ENCODE peak calls at places on chromosomes 5 and 9, in eight cellular contexts. G, O, C, I, Q, U, P and M are unnamed samples.
A peak's percentile ranks its signal among the peaks of the same experiment; 100 is the strongest.

GRCh38 chr9:13744233-13744954 is 464.9 kb upstream of the MPDZ start:
- DNase-seq in G (no peak), O (peak; percentile 65), C (no peak), I (no peak), Q (no peak), U (no peak), P (peak; percentile 49), M (no peak)

GRCh38 chr9:132645306-132645705 is 24.5 kb downstream of the DDX31 start:
- DNase-seq in G (no peak), O (no peak), C (no peak), I (no peak), Q (no peak), U (no peak), P (no peak), M (no peak)

GRCh38 chr5:1111727-1112289 is at the start of gene SLC12A7:
- DNase-seq in G (peak; percentile 78), O (peak; percentile 77), C (peak; percentile 44), I (no peak), Q (no peak), U (peak; percentile 77), P (peak; percentile 72), M (peak; percentile 74)

GRCh38 chr5:31270396-31270795 is 76.9 kb downstream of the CDH6 start:
- DNase-seq in G (peak; percentile 74), O (peak; percentile 50), C (peak; percentile 32), I (no peak), Q (no peak), U (peak; percentile 42), P (peak; percentile 30), M (peak; percentile 9)

GRCh38 chr5:67648201-67648671 is 451.6 kb upstream of the CD180 start:
- DNase-seq in G (no peak), O (no peak), C (peak; percentile 63), I (no peak), Q (no peak), U (no peak), P (no peak), M (no peak)

GRCh38 chr5:142097681-142098080 is 10.9 kb upstream of the NDFIP1 start:
- DNase-seq in G (no peak), O (no peak), C (no peak), I (no peak), Q (no peak), U (peak; percentile 48), P (no peak), M (no peak)

GRCh38 chr9:18485691-18486090 is 11.7 kb downstream of the ADAMTSL1 start:
- DNase-seq in G (no peak), O (no peak), C (peak; percentile 67), I (no peak), Q (no peak), U (no peak), P (no peak), M (no peak)

GRCh38 chr5:96200611-96201010 is 232.4 kb downstream of the PCSK1 start:
- DNase-seq in G (no peak), O (no peak), C (no peak), I (no peak), Q (no peak), U (no peak), P (no peak), M (no peak)

GRCh38 chr9:1231998-1232919 is 182.1 kb downstream of the DMRT2 start:
- DNase-seq in G (no peak), O (no peak), C (peak; percentile 93), I (no peak), Q (no peak), U (peak; percentile 83), P (no peak), M (no peak)

GRCh38 chr5:53679261-53679660 is 118.8 kb downstream of the NDUFS4 start:
- DNase-seq in G (peak; percentile 5), O (no peak), C (peak; percentile 34), I (no peak), Q (no peak), U (no peak), P (no peak), M (no peak)

GRCh38 chr5:61386062-61386800 is 54.2 kb downstream of the ZSWIM6 start:
- DNase-seq in G (no peak), O (peak; percentile 18), C (no peak), I (no peak), Q (no peak), U (no peak), P (no peak), M (no peak)

GRCh38 chr9:131651599-131651998 is 88.3 kb downstream of the RAPGEF1 start:
- DNase-seq in G (no peak), O (no peak), C (peak; percentile 88), I (no peak), Q (no peak), U (peak; percentile 46), P (no peak), M (no peak)

GRCh38 chr9:101711330-101711941 is 27.0 kb downstream of the GRIN3A start:
- DNase-seq in G (peak; percentile 82), O (peak; percentile 47), C (peak; percentile 22), I (no peak), Q (peak; percentile 34), U (peak; percentile 4), P (peak; percentile 30), M (peak; percentile 20)

GRCh38 chr5:39399135-39400036 is 25.4 kb downstream of the DAB2 start:
- DNase-seq in G (peak; percentile 11), O (no peak), C (peak; percentile 98), I (peak; percentile 32), Q (no peak), U (peak; percentile 98), P (no peak), M (no peak)

GRCh38 chr9:113231701-113232100 is 10.4 kb downstream of the SLC31A1 start:
- DNase-seq in G (no peak), O (no peak), C (no peak), I (no peak), Q (no peak), U (no peak), P (no peak), M (no peak)

GRCh38 chr9:83544002-83544698 is 5.9 kb upstream of the FRMD3 start:
- DNase-seq in G (peak; percentile 88), O (peak; percentile 70), C (peak; percentile 89), I (peak; percentile 42), Q (peak; percentile 53), U (peak; percentile 75), P (peak; percentile 56), M (peak; percentile 80)

GRCh38 chr5:125612356-125613149 is 810.7 kb upstream of the GRAMD2B start:
- DNase-seq in G (no peak), O (no peak), C (no peak), I (no peak), Q (no peak), U (no peak), P (no peak), M (no peak)

GRCh38 chr9:85430659-85431370 is 310.9 kb downstream of the AGTPBP1 start:
- DNase-seq in G (no peak), O (no peak), C (no peak), I (no peak), Q (no peak), U (no peak), P (no peak), M (no peak)

GRCh38 chr5:171785517-171785916 is at the start of gene SMIM23:
- DNase-seq in G (no peak), O (no peak), C (no peak), I (no peak), Q (no peak), U (no peak), P (no peak), M (no peak)

GRCh38 chr5:43192558-43193170 is 639 bp downstream of the NIM1K start:
- DNase-seq in G (no peak), O (peak; percentile 39), C (peak; percentile 74), I (no peak), Q (no peak), U (peak; percentile 29), P (peak; percentile 39), M (no peak)

DNA sequence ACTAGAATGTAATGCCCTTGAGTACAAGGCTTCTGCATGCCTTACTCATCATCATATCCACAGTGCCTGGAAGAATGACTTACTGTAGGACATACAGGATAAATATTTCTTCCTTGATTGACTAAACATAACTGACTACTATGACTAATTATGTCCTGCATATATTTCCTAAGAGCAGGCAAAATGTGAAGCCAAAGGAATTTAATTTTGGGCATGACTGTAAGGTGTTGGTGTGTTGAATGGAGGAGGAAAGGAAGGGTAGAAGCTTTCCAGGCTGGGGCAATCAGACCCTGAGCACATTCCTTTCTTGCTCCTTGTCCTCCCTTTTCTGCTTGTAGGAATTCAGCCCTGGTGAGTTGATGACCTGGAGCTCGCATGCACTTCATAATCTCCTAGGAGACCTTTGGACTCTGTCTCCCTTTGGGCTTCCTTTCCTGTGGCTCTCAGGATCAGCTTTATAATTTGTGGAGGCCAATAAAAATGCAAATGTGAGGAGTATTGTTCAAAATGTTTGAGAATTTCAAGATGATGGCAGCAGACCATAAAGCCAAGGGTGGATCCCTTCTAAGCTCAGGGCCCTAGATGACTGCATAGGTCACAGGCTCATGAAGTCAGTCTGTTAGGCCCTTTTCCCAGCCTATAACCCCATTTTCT is 174.0 kb downstream of the HMHB1 start:
- DNase-seq in G (no peak), O (no peak), C (peak; percentile 87), I (no peak), Q (no peak), U (peak; percentile 77), P (no peak), M (no peak)
- TF ChIP-seq EZH2phosphoT487 in G (no peak), O (no peak), C (no peak), I (no peak), Q (no peak), U (no peak), P (no peak), M (no peak)

GRCh38 chr5:181051841-181052525 is 11.9 kb downstream of the BTNL9 start:
- DNase-seq in G (peak; percentile 51), O (no peak), C (no peak), I (no peak), Q (peak; percentile 36), U (no peak), P (no peak), M (no peak)
- TF ChIP-seq EZH2phosphoT487 in G (no peak), O (no peak), C (no peak), I (no peak), Q (no peak), U (no peak), P (no peak), M (no peak)

GRCh38 chr9:137271696-137272076 is 5.8 kb upstream of the TOR4A start:
- DNase-seq in G (no peak), O (no peak), C (no peak), I (no peak), Q (no peak), U (no peak), P (no peak), M (no peak)

GRCh38 chr9:137273095-137273490 is 4.4 kb upstream of the TOR4A start:
- DNase-seq in G (no peak), O (no peak), C (no peak), I (no peak), Q (no peak), U (no peak), P (peak; percentile 65), M (no peak)

GRCh38 chr9:137275203-137275936 is 2.2 kb upstream of the TOR4A start:
- DNase-seq in G (no peak), O (no peak), C (no peak), I (no peak), Q (no peak), U (no peak), P (no peak), M (no peak)

GRCh38 chr9:137272241-137273094 is 5.1 kb upstream of the TOR4A start:
- DNase-seq in G (no peak), O (no peak), C (no peak), I (no peak), Q (no peak), U (no peak), P (no peak), M (no peak)

GRCh38 chr9:137273616-137274320 is 3.8 kb upstream of the TOR4A start:
- DNase-seq in G (no peak), O (no peak), C (no peak), I (no peak), Q (peak; percentile 53), U (no peak), P (no peak), M (no peak)
- TF ChIP-seq EZH2phosphoT487 in G (no peak), O (no peak), C (no peak), I (no peak), Q (no peak), U (no peak), P (no peak), M (no peak)

GRCh38 chr9:34333836-34334235 is 4.5 kb downstream of the NUDT2 start:
- DNase-seq in G (no peak), O (no peak), C (no peak), I (no peak), Q (no peak), U (no peak), P (no peak), M (no peak)
- TF ChIP-seq EZH2phosphoT487 in G (no peak), O (no peak), C (no peak), I (no peak), Q (no peak), U (no peak), P (no peak), M (no peak)